ENCODE peak calls at places on chromosome 1, in seven cellular contexts. One of them, this sample, is unnamed.

GRCh38 chr1:172654535-172654934 is 4.4 kb upstream of the FASLG start:
- DNase-seq in AG20443: peak
- DNase-seq in GM23338: no peak
- DNase-seq in RKO: peak
- DNase-seq in activated T-helper 1 cell treated with anti-CD3 and anti-CD28 coated beads, Interleukin-2, amount 50 U/mL, for 16 hours: no peak
- DNase-seq in EL: peak
- DNase-seq in skeletal muscle cell: no peak
- DNase-seq in this sample: peak

GRCh38 chr1:38892976-38893375 is 11.6 kb upstream of the GJA9 start:
- DNase-seq in RKO: no peak
- DNase-seq in skeletal muscle cell: no peak
- DNase-seq in AG20443: no peak
- DNase-seq in GM23338: no peak
- DNase-seq in EL: no peak
- DNase-seq in activated T-helper 1 cell treated with anti-CD3 and anti-CD28 coated beads, Interleukin-2, amount 50 U/mL, for 16 hours: no peak
- DNase-seq in this sample: peak

GRCh38 chr1:202107801-202108731 is 14.7 kb upstream of the GPR37L1 start:
- DNase-seq in EL: no peak
- DNase-seq in AG20443: no peak
- DNase-seq in RKO: no peak
- DNase-seq in skeletal muscle cell: no peak
- DNase-seq in GM23338: peak
- DNase-seq in activated T-helper 1 cell treated with anti-CD3 and anti-CD28 coated beads, Interleukin-2, amount 50 U/mL, for 16 hours: no peak
- DNase-seq in this sample: no peak

GRCh38 chr1:67746299-67746698 is 61.3 kb downstream of the GADD45A start:
- DNase-seq in AG20443: peak
- DNase-seq in skeletal muscle cell: no peak
- DNase-seq in EL: no peak
- DNase-seq in GM23338: peak
- DNase-seq in RKO: no peak
- DNase-seq in activated T-helper 1 cell treated with anti-CD3 and anti-CD28 coated beads, Interleukin-2, amount 50 U/mL, for 16 hours: no peak
- DNase-seq in this sample: no peak

GRCh38 chr1:3656450-3657095 is 4.3 kb downstream of the TP73 start:
- DNase-seq in GM23338: no peak
- DNase-seq in activated T-helper 1 cell treated with anti-CD3 and anti-CD28 coated beads, Interleukin-2, amount 50 U/mL, for 16 hours: no peak
- DNase-seq in EL: no peak
- DNase-seq in skeletal muscle cell: no peak
- DNase-seq in RKO: no peak
- DNase-seq in AG20443: no peak
- DNase-seq in this sample: no peak

GRCh38 chr1:19315378-19316206 is 3.5 kb downstream of the SLC66A1 start:
- DNase-seq in GM23338: no peak
- DNase-seq in activated T-helper 1 cell treated with anti-CD3 and anti-CD28 coated beads, Interleukin-2, amount 50 U/mL, for 16 hours: no peak
- DNase-seq in skeletal muscle cell: no peak
- DNase-seq in AG20443: no peak
- DNase-seq in RKO: peak
- DNase-seq in EL: peak
- DNase-seq in this sample: no peak

GRCh38 chr1:166827426-166827825 is 11.8 kb upstream of the POGK start:
- DNase-seq in GM23338: no peak
- DNase-seq in AG20443: no peak
- DNase-seq in EL: no peak
- DNase-seq in skeletal muscle cell: no peak
- DNase-seq in RKO: no peak
- DNase-seq in activated T-helper 1 cell treated with anti-CD3 and anti-CD28 coated beads, Interleukin-2, amount 50 U/mL, for 16 hours: no peak
- DNase-seq in this sample: no peak

GRCh38 chr1:41673355-41673754 is 188.9 kb upstream of the EDN2 start:
- DNase-seq in EL: no peak
- DNase-seq in GM23338: no peak
- DNase-seq in RKO: no peak
- DNase-seq in AG20443: no peak
- DNase-seq in skeletal muscle cell: no peak
- DNase-seq in activated T-helper 1 cell treated with anti-CD3 and anti-CD28 coated beads, Interleukin-2, amount 50 U/mL, for 16 hours: no peak
- DNase-seq in this sample: no peak